ENCODE peak calls at places on chromosomes 11 and 22, in four cellular contexts. T is GM12878, S is HepG2, E is K562. B is an unnamed sample.

GRCh38 chr22:35656284-35656752 is 8.1 kb downstream of the APOL6 start:
- DNase-seq in T (no peak), S (no peak), E (no peak), B (peak)

GRCh38 chr11:28505216-28505615 is 397.0 kb downstream of the METTL15 start:
- DNase-seq in T (no peak), S (no peak), E (no peak), B (no peak)

GRCh38 chr11:8384199-8384821 is 120.6 kb upstream of the LMO1 start:
- DNase-seq in T (no peak), S (no peak), E (peak), B (no peak)

GRCh38 chr11:119737678-119738439 is 8.9 kb upstream of the NECTIN1 start:
- DNase-seq in T (no peak), S (no peak), E (no peak), B (no peak)

GRCh38 chr22:23382796-23383195 is 197.3 kb downstream of the IGLL1 start:
- DNase-seq in T (no peak), S (no peak), E (no peak), B (no peak)

GRCh38 chr11:99535819-99536218 is 515.1 kb downstream of the CNTN5 start:
- DNase-seq in T (no peak), S (no peak), E (no peak), B (no peak)

GRCh38 chr11:66970808-66971442 is 4.2 kb upstream of the C11orf86 start:
- DNase-seq in T (no peak), S (peak), E (no peak), B (peak)

GRCh38 chr11:78131956-78132355 is 7.5 kb downstream of the ALG8 start:
- DNase-seq in T (no peak), S (no peak), E (no peak), B (no peak)

GRCh38 chr22:19641254-19641982 is 72.9 kb upstream of the SEPTIN5 start:
- DNase-seq in T (no peak), S (no peak), E (peak), B (peak)

GRCh38 chr11:76793834-76794291 is 10.7 kb downstream of the TSKU start:
- DNase-seq in T (no peak), S (no peak), E (no peak), B (no peak)

GRCh38 chr22:44142421-44143116 is 38.2 kb upstream of the PARVG start:
- DNase-seq in T (no peak), S (no peak), E (no peak), B (no peak)

GRCh38 chr11:61377461-61378160 is 14.8 kb upstream of the TMEM216 start:
- DNase-seq in T (no peak), S (no peak), E (no peak), B (no peak)

GRCh38 chr22:20145206-20145831 is 5.5 kb downstream of the CCDC188 start:
- DNase-seq in T (no peak), S (no peak), E (no peak), B (no peak)

GRCh38 chr11:15807827-15808226 is 548.5 kb downstream of the SOX6 start:
- DNase-seq in T (no peak), S (no peak), E (no peak), B (no peak)

GRCh38 chr22:43412808-43413785 is 1.3 kb downstream of the MPPED1 start:
- DNase-seq in T (no peak), S (no peak), E (no peak), B (no peak)

GRCh38 chr11:93567406-93567819 is 24.2 kb upstream of the SMCO4 start:
- DNase-seq in T (no peak), S (no peak), E (no peak), B (no peak)

GRCh38 chr11:71962428-71963038 is 33.7 kb downstream of the RNF121 start:
- DNase-seq in T (peak), S (no peak), E (no peak), B (no peak)

GRCh38 chr11:117026593-117027330 is 71.5 kb downstream of the SIK3 start:
- DNase-seq in T (no peak), S (no peak), E (no peak), B (no peak)

GRCh38 chr11:129951201-129951882 is 51.3 kb downstream of the PRDM10 start:
- DNase-seq in T (no peak), S (no peak), E (no peak), B (no peak)
- TF ChIP-seq REST in T (no peak), S (no peak), E (no peak), B (peak)

DNA sequence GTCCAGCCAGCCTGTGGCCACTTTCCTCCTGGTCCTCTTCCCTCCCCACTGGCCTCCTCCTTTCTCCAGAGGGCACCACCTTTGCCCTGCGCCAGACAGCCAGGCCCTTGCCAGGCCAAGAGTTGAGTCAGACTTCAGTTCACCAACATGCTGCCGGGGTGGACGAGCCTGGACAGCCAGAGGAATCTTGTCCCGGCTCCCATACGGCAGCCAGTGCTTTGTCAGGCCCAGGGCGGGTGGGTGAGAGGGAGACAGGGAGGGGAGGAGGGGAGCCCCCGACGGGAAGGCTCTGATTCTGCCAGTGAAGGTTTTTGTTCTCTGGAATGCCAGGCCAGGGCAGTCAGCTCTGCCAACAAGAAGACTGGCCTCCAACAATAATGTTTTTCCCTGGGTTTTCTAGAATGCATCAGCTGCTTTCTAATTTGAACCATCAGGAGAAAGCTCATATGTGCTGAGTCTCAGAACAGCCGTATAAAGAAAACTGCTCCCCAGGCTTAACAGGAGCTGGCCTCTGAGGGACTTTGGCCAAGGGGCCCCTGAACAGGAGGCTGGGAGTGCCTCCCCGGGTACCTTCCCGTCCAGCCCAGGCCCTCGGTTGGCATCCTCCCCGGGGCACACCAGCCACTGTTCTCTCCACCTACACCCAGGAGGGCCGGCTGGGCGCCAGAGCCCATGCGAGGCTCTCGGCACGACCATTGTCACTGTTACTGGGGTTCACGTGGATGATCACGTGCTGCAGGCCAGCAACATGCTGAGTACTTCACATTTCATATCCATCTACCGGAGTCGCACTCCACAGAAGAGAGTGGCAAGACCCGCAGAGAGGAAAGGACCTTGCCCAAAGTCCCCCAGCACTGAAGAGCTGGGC is 28.6 kb downstream of the LIF start:
- DNase-seq in T (no peak), S (no peak), E (no peak), B (no peak)
- H3K9ac ChIP-seq in T (no peak), S (peak), E (no peak), B (no peak)

GRCh38 chr11:43737194-43737575 is 56.6 kb downstream of the HSD17B12 start:
- DNase-seq in T (no peak), S (no peak), E (no peak), B (no peak)
- TF ChIP-seq FOXM1 in T (no peak), S (no peak), E (no peak), B (no peak)

GRCh38 chr11:35635933-35636332 is 17.7 kb downstream of the FJX1 start:
- DNase-seq in T (no peak), S (no peak), E (no peak), B (no peak)
- TF ChIP-seq REST in T (no peak), S (no peak), E (no peak), B (no peak)